ENCODE peak calls at places on chromosomes 11 and 22, in seven cellular contexts. C is tibial artery; J is HTR-8/SVneo; O is NCI-H82; N is GM18507; L is lower lobe of right lung; R is stimulated activated CD4-positive, alpha-beta T cell treated with anti-CD3 and anti-CD28 coated beads, Interleukin-4, amount 100 ng/mL, for 48 hours. Z is an unnamed sample.

GRCh38 chr22:33328789-33329296 is 270.7 kb upstream of the SYN3 start:
- DNase-seq in N (no peak), C (no peak), J (no peak), O (no peak), L (no peak), R (no peak), Z (no peak)

GRCh38 chr11:62931501-62932278 is 10.5 kb upstream of the CHRM1 start:
- DNase-seq in N (no peak), J (no peak), O (peak; percentile 22), C (no peak), L (no peak), R (no peak), Z (no peak)

GRCh38 chr11:78542007-78542406 is 32.7 kb downstream of the NARS2 start:
- DNase-seq in L (no peak), N (no peak), C (no peak), O (no peak), J (no peak), R (no peak), Z (no peak)

GRCh38 chr11:100927579-100927978 is 202.0 kb downstream of the PGR start:
- DNase-seq in L (no peak), R (no peak), J (no peak), N (no peak), C (no peak), O (no peak), Z (no peak)

GRCh38 chr11:14327105-14327504 is 31.9 kb downstream of the RRAS2 start:
- DNase-seq in O (no peak), J (no peak), C (no peak), L (no peak), N (no peak), R (no peak), Z (no peak)

GRCh38 chr11:95229199-95230053 is 1.6 kb downstream of the SESN3 start:
- DNase-seq in R (no peak), L (no peak), J (no peak), O (peak; percentile 55), C (no peak), N (no peak), Z (no peak)

GRCh38 chr22:37817705-37818311 is 5.4 kb upstream of the GALR3 start:
- DNase-seq in N (peak; percentile 79), R (peak; percentile 81), O (peak; percentile 79), C (peak; percentile 90), J (peak; percentile 68), L (peak; percentile 83), Z (no peak)

GRCh38 chr11:12249590-12250260 is 127.6 kb upstream of the PARVA start:
- DNase-seq in C (no peak), R (no peak), N (no peak), O (peak; percentile 65), L (no peak), J (no peak), Z (no peak)

GRCh38 chr11:75792997-75793800 is 21.8 kb upstream of the UVRAG start:
- DNase-seq in C (no peak), L (no peak), N (no peak), J (no peak), O (no peak), R (no peak), Z (no peak)

GRCh38 chr11:20110908-20111669 is 49.2 kb downstream of the DBX1 start:
- DNase-seq in R (peak; percentile 21), L (no peak), J (peak; percentile 67), O (peak; percentile 77), C (no peak), N (peak; percentile 38), Z (no peak)

GRCh38 chr22:38069372-38070249 is 12.4 kb downstream of the PICK1 start:
- DNase-seq in N (no peak), J (no peak), O (peak; percentile 83), L (no peak), C (peak; percentile 98), R (no peak), Z (no peak)

GRCh38 chr22:48440673-48441552 is 1386.8 kb downstream of the BRD1 start:
- DNase-seq in O (no peak), R (no peak), L (peak; percentile 27), C (no peak), J (no peak), N (no peak), Z (no peak)

GRCh38 chr11:73323464-73323863 is 15.4 kb downstream of the ARHGEF17 start:
- DNase-seq in L (peak; percentile 66), R (no peak), O (peak; percentile 20), J (peak; percentile 74), C (peak; percentile 98), N (no peak), Z (no peak)

GRCh38 chr11:111459506-111460270 is 52.5 kb downstream of the BTG4 start:
- DNase-seq in R (no peak), L (no peak), N (no peak), O (no peak), J (no peak), C (no peak), Z (no peak)

GRCh38 chr22:29268511-29269229 is 602 bp downstream of the EWSR1 start:
- DNase-seq in C (peak; percentile 83), R (no peak), L (peak; percentile 75), J (no peak), N (no peak), O (peak; percentile 62), Z (no peak)

GRCh38 chr11:8719260-8720190 is 36.9 kb downstream of the RPL27A start:
- DNase-seq in J (peak; percentile 79), N (no peak), R (no peak), L (no peak), C (peak; percentile 87), O (no peak), Z (no peak)

Z was measured in cortex of kidney.